ENCODE peak calls at places on chromosome 14, in eight cellular contexts. D, E, J, K, M, Z, A and U are unnamed samples.

GRCh38 chr14:94394025-94394493 is 5.7 kb upstream of the SERPINA1 start:
- DNase-seq in D (no peak), E (no peak), J (no peak), K (no peak), M (no peak), Z (no peak), A (no peak), U (peak; percentile 21)

GRCh38 chr14:58298477-58298879 is at the start of gene ARID4A:
- DNase-seq in D (no peak), E (peak; percentile 96), J (no peak), K (no peak), M (no peak), Z (no peak), A (peak; percentile 94), U (peak; percentile 96)

GRCh38 chr14:79842270-79842669 is 369.0 kb downstream of the DIO2 start:
- DNase-seq in D (peak; percentile 67), E (peak; percentile 4), J (peak; percentile 53), K (peak; percentile 66), M (peak; percentile 91), Z (peak; percentile 63), A (peak; percentile 62), U (peak; percentile 79)

GRCh38 chr14:25411933-25412757 is 362.2 kb upstream of the STXBP6 start:
- DNase-seq in D (peak; percentile 16), E (no peak), J (peak; percentile 11), K (peak; percentile 7), M (peak; percentile 8), Z (peak; percentile 13), A (no peak), U (no peak)

GRCh38 chr14:67446371-67447032 is 34.5 kb upstream of the PLEK2 start:
- DNase-seq in D (no peak), E (peak; percentile 23), J (no peak), K (no peak), M (no peak), Z (no peak), A (peak; percentile 61), U (no peak)

GRCh38 chr14:99563749-99564129 is 40.3 kb downstream of the CCDC85C start:
- DNase-seq in D (no peak), E (no peak), J (no peak), K (no peak), M (no peak), Z (no peak), A (no peak), U (no peak)

GRCh38 chr14:93160353-93160801 is 24.3 kb downstream of the MOAP1 start:
- DNase-seq in D (peak; percentile 28), E (peak; percentile 43), J (no peak), K (peak; percentile 64), M (peak; percentile 20), Z (peak; percentile 30), A (no peak), U (no peak)

GRCh38 chr14:100072783-100073346 is 7.6 kb downstream of the EVL start:
- DNase-seq in D (no peak), E (peak; percentile 16), J (no peak), K (peak; percentile 62), M (no peak), Z (no peak), A (no peak), U (no peak)

GRCh38 chr14:34711169-34711568 is 3.2 kb downstream of the CFL2 start:
- DNase-seq in D (peak; percentile 73), E (no peak), J (peak; percentile 83), K (peak; percentile 33), M (peak; percentile 92), Z (peak; percentile 78), A (no peak), U (no peak)

GRCh38 chr14:85529803-85530574 is at the start of gene FLRT2:
- DNase-seq in D (peak; percentile 82), E (peak; percentile 42), J (peak; percentile 71), K (no peak), M (peak; percentile 71), Z (peak; percentile 88), A (peak; percentile 57), U (peak; percentile 74)

GRCh38 chr14:76267322-76268012 is 108.5 kb upstream of the ESRRB start:
- DNase-seq in D (peak; percentile 46), E (peak; percentile 65), J (peak; percentile 47), K (no peak), M (peak; percentile 42), Z (peak; percentile 58), A (peak; percentile 74), U (no peak)

GRCh38 chr14:37595809-37596595 is 573 bp downstream of the TTC6 start:
- DNase-seq in D (no peak), E (peak; percentile 32), J (no peak), K (peak; percentile 98), M (peak; percentile 20), Z (no peak), A (no peak), U (no peak)

GRCh38 chr14:78029471-78030372 is 140.5 kb upstream of the NRXN3 start:
- DNase-seq in D (no peak), E (no peak), J (no peak), K (no peak), M (no peak), Z (no peak), A (no peak), U (no peak)
- TF ChIP-seq CTCF in D (no peak), E (no peak), J (peak; percentile 14), K (peak; percentile 13), M (peak; percentile 1), Z (no peak), A (no peak), U (no peak)

GRCh38 chr14:55105991-55106390 is 23.1 kb upstream of the LGALS3 start:
- DNase-seq in D (no peak), E (no peak), J (no peak), K (no peak), M (no peak), Z (no peak), A (no peak), U (no peak)

GRCh38 chr14:55101698-55102097 is 27.4 kb upstream of the LGALS3 start:
- DNase-seq in D (no peak), E (no peak), J (no peak), K (no peak), M (no peak), Z (no peak), A (no peak), U (no peak)

GRCh38 chr14:55102141-55102547 is 26.9 kb upstream of the LGALS3 start:
- DNase-seq in D (peak; percentile 100), E (peak; percentile 49), J (peak; percentile 100), K (peak; percentile 100), M (peak; percentile 100), Z (peak; percentile 100), A (peak; percentile 86), U (peak; percentile 90)

GRCh38 chr14:55104051-55104954 is 24.7 kb upstream of the LGALS3 start:
- DNase-seq in D (no peak), E (no peak), J (no peak), K (no peak), M (no peak), Z (no peak), A (no peak), U (no peak)

DNA sequence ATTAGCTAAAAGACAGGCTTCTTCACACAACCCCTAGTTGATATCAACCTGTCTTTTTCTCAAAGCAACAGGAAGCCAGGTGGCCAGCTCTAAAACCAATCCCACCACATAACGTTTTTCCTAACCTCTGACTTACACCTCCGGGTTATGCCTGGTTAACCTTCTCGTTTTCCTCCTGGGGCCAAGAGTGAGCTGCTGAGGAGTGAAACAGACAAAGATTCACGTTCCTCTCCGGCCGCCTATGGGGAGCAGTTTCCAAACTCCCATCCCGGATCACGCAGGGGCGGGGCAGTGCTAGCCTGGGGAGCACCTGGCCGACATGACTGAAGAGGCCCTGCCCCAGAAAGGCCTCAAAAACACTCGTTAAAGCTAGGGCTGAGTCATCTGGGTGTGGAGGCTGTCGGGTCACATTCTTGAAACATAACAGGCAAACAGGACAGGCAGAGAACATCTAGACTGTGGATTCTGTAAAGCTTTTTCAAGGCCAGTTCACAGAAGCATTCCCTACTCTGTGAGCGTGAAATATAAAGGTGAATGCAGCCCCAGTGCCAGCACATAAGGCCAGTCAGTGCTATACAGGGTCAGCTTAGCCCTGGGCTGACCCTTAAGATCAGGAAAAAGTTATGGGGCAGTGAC is 25.9 kb upstream of the LGALS3 start:
- DNase-seq in D (peak; percentile 94), E (peak; percentile 78), J (peak; percentile 97), K (peak; percentile 100), M (peak; percentile 99), Z (peak; percentile 97), A (peak; percentile 82), U (peak; percentile 83)
- H3K4me3 ChIP-seq in D (peak overlapping the region; percentile 18), E (no peak overlapping the region), J (peak overlapping the region; percentile 41), K (peak overlapping the region; percentile 51), M (peak overlapping the region; percentile 38), Z (peak overlapping the region; percentile 32), A (no peak overlapping the region), U (no peak overlapping the region)

GRCh38 chr14:55803506-55804197 is 223.6 kb downstream of the KTN1 start:
- DNase-seq in D (peak; percentile 66), E (no peak), J (no peak), K (peak; percentile 50), M (no peak), Z (peak; percentile 61), A (no peak), U (no peak)

GRCh38 chr14:55805250-55805649 is 225.2 kb downstream of the KTN1 start:
- DNase-seq in D (no peak), E (peak; percentile 61), J (no peak), K (no peak), M (no peak), Z (no peak), A (no peak), U (no peak)

GRCh38 chr14:55804198-55804553 is 224.2 kb downstream of the KTN1 start:
- DNase-seq in D (no peak), E (no peak), J (no peak), K (no peak), M (no peak), Z (no peak), A (no peak), U (no peak)

GRCh38 chr14:55801121-55801520 is 221.1 kb downstream of the KTN1 start:
- DNase-seq in D (no peak), E (no peak), J (no peak), K (no peak), M (no peak), Z (no peak), A (no peak), U (no peak)

DNA sequence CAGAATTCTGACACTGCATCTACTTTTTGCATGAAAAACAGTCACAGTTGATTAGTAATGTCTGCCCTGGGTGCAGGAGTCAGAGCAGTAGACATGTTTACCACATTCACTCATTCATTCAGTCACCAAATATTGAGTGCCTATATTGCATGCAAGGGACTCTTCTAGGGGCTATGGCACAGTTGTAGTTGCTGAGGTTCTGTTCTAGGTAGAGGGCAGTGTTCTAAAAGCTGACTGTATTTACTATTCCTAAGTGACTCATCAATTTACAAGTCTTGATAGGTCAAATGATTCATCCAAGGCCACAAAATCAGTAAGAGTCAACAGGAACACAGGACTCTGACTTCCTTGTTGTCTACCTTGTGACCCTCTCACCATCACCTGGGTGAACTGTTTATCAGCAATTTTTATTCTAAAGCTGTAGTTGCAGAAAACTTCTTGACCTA is 223.0 kb downstream of the KTN1 start:
- DNase-seq in D (peak; percentile 53), E (no peak), J (peak; percentile 25), K (peak; percentile 99), M (peak; percentile 72), Z (no peak), A (no peak), U (no peak)
- TF ChIP-seq CTCF in D (peak; percentile 29), E (no peak), J (no peak), K (peak; percentile 95), M (peak; percentile 32), Z (peak; percentile 26), A (no peak), U (no peak)

DNA sequence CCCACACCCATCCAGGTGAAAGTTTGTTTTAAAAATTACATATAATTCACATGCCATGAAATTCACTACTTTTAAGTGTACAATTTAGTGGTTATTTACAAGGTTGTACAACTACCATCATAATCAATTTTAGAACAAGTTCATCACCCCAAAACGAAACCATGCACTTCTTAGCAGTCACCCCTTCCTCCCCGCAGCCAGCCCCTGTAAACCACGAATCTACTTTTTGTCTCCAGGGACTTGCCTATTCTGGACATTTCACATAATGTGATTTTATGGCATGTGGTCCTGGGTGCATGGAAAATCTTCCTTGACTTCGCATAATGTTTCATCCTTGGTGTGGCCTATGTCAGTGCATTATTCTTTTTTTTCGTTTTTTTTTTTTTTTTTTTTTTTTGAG is 19.2 kb upstream of the TRAF3 start:
- DNase-seq in D (no peak), E (no peak), J (no peak), K (no peak), M (no peak), Z (no peak), A (no peak), U (no peak)
- H3K4me3 ChIP-seq in D (no peak overlapping the region), E (no peak overlapping the region), J (no peak overlapping the region), K (no peak overlapping the region), M (no peak overlapping the region), Z (no peak overlapping the region), A (no peak overlapping the region), U (no peak overlapping the region)